ENCODE peak calls at places on chromosomes 5 and 9, in four cellular contexts. F, W, A and K are unnamed samples.

GRCh38 chr9:98328770-98329169 is 73.3 kb upstream of the TBC1D2 start:
- DNase-seq in F (no peak), W (no peak), A (no peak), K (no peak)

GRCh38 chr9:88477300-88477751 is 57.7 kb upstream of the NXNL2 start:
- DNase-seq in F (no peak), W (no peak), A (peak; percentile 99), K (peak; percentile 35)

GRCh38 chr5:26121343-26121742 is 917.0 kb downstream of the CDH9 start:
- DNase-seq in F (no peak), W (no peak), A (no peak), K (no peak)

GRCh38 chr9:129273136-129273895 is 95.3 kb upstream of the IER5L start:
- DNase-seq in F (no peak), W (no peak), A (no peak), K (no peak)

GRCh38 chr5:92850886-92851285 is 730.1 kb downstream of the NR2F1-AS1 start:
- DNase-seq in F (no peak), W (no peak), A (peak; percentile 37), K (no peak)

GRCh38 chr9:104974053-104974983 is 46.4 kb upstream of the ABCA1 start:
- DNase-seq in F (no peak), W (no peak), A (no peak), K (no peak)

GRCh38 chr5:150291388-150292385 is 2.1 kb upstream of the CAMK2A start:
- DNase-seq in F (no peak), W (no peak), A (peak; percentile 45), K (no peak)

GRCh38 chr5:72955143-72955767 is 586 bp upstream of the FCHO2 start:
- DNase-seq in F (no peak), W (peak; percentile 45), A (no peak), K (no peak)

GRCh38 chr5:132905938-132906337 is 32.5 kb downstream of the LEAP2 start:
- DNase-seq in F (peak; percentile 78), W (no peak), A (peak; percentile 50), K (no peak)

GRCh38 chr9:69392826-69393225 is 67.8 kb downstream of the ENTREP1 start:
- DNase-seq in F (no peak), W (no peak), A (no peak), K (no peak)

GRCh38 chr9:69393425-69393824 is 68.4 kb downstream of the ENTREP1 start:
- DNase-seq in F (no peak), W (no peak), A (no peak), K (no peak)

GRCh38 chr9:69391487-69391886 is 66.5 kb downstream of the ENTREP1 start:
- DNase-seq in F (no peak), W (no peak), A (no peak), K (no peak)

GRCh38 chr9:69389437-69389995 is 64.5 kb downstream of the ENTREP1 start:
- DNase-seq in F (no peak), W (no peak), A (no peak), K (no peak)

GRCh38 chr9:69391946-69392345 is 66.9 kb downstream of the ENTREP1 start:
- DNase-seq in F (peak; percentile 74), W (no peak), A (no peak), K (no peak)
- TF ChIP-seq FOS in F (no peak), W (no peak), A (no peak), K (no peak)

GRCh38 chr5:81853005-81853357 is 102.1 kb upstream of the SSBP2 start:
- DNase-seq in F (no peak), W (peak; percentile 37), A (no peak), K (no peak)
- TF ChIP-seq FOS in F (no peak), W (no peak), A (no peak), K (no peak)

DNA sequence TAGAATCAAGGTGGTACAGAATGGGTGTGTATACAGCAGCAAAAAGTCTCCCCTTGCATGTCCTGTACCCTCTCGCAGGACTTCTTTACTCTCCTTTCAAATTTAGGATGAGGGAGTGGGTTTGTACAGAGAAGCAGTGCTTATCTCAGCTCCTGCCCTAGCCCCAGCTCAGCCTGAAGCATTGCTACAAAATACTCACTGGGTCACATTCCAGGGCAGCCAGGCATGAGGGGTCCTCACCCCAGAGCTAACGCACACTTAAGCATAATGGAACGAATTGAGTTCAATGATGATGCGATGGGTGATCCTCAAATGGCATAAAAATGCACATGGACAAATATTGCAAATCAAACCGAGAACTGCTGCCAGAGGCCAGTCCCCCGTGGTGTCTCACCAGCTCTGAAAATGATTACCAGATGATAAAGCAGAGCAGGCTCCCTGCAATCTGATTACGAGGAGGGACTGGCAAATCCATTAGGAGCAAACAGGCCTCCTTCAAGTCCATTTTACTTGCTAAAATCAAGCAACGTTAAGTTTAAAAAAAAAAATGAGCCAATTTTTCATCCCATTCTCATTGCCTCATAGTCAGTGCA is 231.6 kb upstream of the TAS2R1 start:
- DNase-seq in F (no peak), W (no peak), A (peak; percentile 33), K (no peak)
- TF ChIP-seq FOS in F (no peak), W (no peak), A (no peak), K (no peak)

GRCh38 chr5:177454397-177455035 is 7.9 kb downstream of the PRR7 start:
- DNase-seq in F (peak; percentile 92), W (peak; percentile 93), A (peak; percentile 80), K (no peak)
- TF ChIP-seq FOS in F (peak; percentile 53), W (no peak), A (peak; percentile 76), K (no peak)

DNA sequence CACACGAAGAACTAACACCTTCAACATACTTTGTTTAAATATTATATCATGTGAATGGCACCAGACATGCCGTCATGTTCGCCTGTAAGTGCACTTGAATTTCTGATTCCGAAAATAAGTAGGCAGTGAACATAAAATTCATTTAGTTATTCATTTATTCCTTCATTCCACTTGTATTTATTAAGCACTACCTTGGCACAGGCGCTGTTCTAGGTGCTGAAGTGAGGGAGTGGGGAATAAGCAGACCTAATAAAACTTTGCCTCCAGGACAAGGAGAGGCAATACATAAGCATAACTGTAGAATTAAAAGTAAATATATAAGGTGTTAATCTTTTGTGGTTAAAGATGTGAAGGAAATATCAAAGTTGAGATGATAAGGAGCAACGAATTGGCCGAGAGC is 297.3 kb downstream of the TENT4A start:
- DNase-seq in F (no peak), W (no peak), A (no peak), K (no peak)
- TF ChIP-seq FOS in F (no peak), W (no peak), A (no peak), K (no peak)

DNA sequence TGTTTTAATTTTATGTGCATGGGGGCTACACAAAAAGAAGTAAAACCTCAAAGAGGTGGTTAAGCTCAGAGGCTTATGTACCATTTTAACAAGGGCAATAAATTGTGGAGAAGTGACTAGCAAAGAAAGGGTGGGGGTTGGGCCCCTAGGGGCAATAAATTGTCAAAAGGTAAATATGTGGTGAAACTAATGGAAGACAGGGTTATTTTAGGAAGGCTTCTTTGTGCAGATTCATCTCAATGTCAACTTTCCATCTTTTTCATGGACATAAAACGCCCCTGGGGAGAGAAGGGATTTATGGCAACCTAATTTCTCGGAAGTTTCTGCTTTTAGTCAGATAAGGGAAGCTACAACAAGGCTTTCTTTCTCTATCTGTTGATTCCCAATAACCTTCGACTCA is 42.5 kb upstream of the GOLM1 start:
- DNase-seq in F (no peak), W (no peak), A (no peak), K (no peak)
- TF ChIP-seq FOS in F (no peak), W (no peak), A (no peak), K (no peak)

GRCh38 chr9:130701059-130702022 is 7.8 kb downstream of the EXOSC2 start:
- DNase-seq in F (peak; percentile 84), W (peak; percentile 66), A (peak; percentile 88), K (no peak)
- TF ChIP-seq FOS in F (no peak), W (no peak), A (no peak), K (no peak)